ENCODE peak calls at places on chromosome 12, in nine cellular contexts. L is foreskin fibroblast, W is lung, D is endothelial cell of umbilical vein, A is AG04449, C is heart left ventricle, R is fibroblast of pulmonary artery, F is choroid plexus epithelial cell, M is GM12865. V is an unnamed sample.

GRCh38 chr12:104365921-104366410 is 62.4 kb downstream of the EID3 start:
- DNase-seq in L (no peak), W (no peak), D (no peak), A (no peak), C (no peak), R (no peak), F (no peak), M (no peak), V (no peak)

GRCh38 chr12:94725375-94726168 is 75.2 kb upstream of the TMCC3 start:
- DNase-seq in L (peak; percentile 34), W (no peak), D (peak; percentile 71), A (no peak), C (no peak), R (peak; percentile 75), F (peak; percentile 83), M (peak; percentile 56), V (peak; percentile 66)

GRCh38 chr12:34219046-34219770 is 196.9 kb downstream of the ALG10 start:
- DNase-seq in L (no peak), W (no peak), D (no peak), A (no peak), C (no peak), R (no peak), F (no peak), M (peak; percentile 22), V (no peak)

GRCh38 chr12:82109243-82109642 is 248.9 kb downstream of the CCDC59 start:
- DNase-seq in L (no peak), W (no peak), D (no peak), A (no peak), C (no peak), R (no peak), F (no peak), M (no peak), V (no peak)

GRCh38 chr12:7917392-7918267 is 18.4 kb downstream of the SLC2A3 start:
- DNase-seq in L (no peak), W (no peak), D (no peak), A (no peak), C (no peak), R (no peak), F (no peak), M (no peak), V (no peak)

GRCh38 chr12:28343687-28344086 is 153.4 kb downstream of the CCDC91 start:
- DNase-seq in L (no peak), W (no peak), D (no peak), A (no peak), C (no peak), R (no peak), F (no peak), M (no peak), V (no peak)

GRCh38 chr12:6635856-6636521 is at the start of gene LPAR5:
- DNase-seq in L (no peak), W (no peak), D (no peak), A (no peak), C (no peak), R (no peak), F (peak; percentile 44), M (peak; percentile 71), V (peak; percentile 32)

GRCh38 chr12:50960130-50960529 is 7.8 kb downstream of the HIGD1C start:
- DNase-seq in L (no peak), W (no peak), D (no peak), A (no peak), C (no peak), R (peak; percentile 31), F (peak; percentile 64), M (peak; percentile 9), V (peak; percentile 59)

GRCh38 chr12:11815397-11815796 is 165.9 kb downstream of the ETV6 start:
- DNase-seq in L (no peak), W (no peak), D (no peak), A (no peak), C (no peak), R (no peak), F (no peak), M (no peak), V (no peak)

GRCh38 chr12:64794305-64794704 is 30.1 kb upstream of the TBC1D30 start:
- DNase-seq in L (no peak), W (no peak), D (no peak), A (no peak), C (no peak), R (no peak), F (no peak), M (no peak), V (no peak)

GRCh38 chr12:130281157-130281799 is 56.4 kb upstream of the PIWIL1 start:
- DNase-seq in L (no peak), W (no peak), D (no peak), A (no peak), C (no peak), R (no peak), F (no peak), M (peak; percentile 3), V (no peak)

GRCh38 chr12:16062611-16063010 is 151.5 kb downstream of the DERA start:
- DNase-seq in L (no peak), W (no peak), D (no peak), A (no peak), C (no peak), R (peak; percentile 75), F (peak; percentile 61), M (no peak), V (peak; percentile 63)

GRCh38 chr12:1821805-1822204 is 1.4 kb downstream of the LRTM2 start:
- DNase-seq in L (no peak), W (no peak), D (no peak), A (no peak), C (no peak), R (no peak), F (no peak), M (no peak), V (no peak)

GRCh38 chr12:6765048-6765633 is 1.0 kb upstream of the PTMS start:
- DNase-seq in L (no peak), W (no peak), D (peak; percentile 41), A (no peak), C (no peak), R (no peak), F (no peak), M (no peak), V (no peak)

GRCh38 chr12:2035421-2036080 is 17.2 kb upstream of the CACNA1C start:
- DNase-seq in L (no peak), W (no peak), D (no peak), A (no peak), C (no peak), R (no peak), F (no peak), M (no peak), V (no peak)

GRCh38 chr12:109967383-109968031 is 28.7 kb downstream of the GIT2 start:
- DNase-seq in L (no peak), W (no peak), D (no peak), A (no peak), C (no peak), R (no peak), F (peak; percentile 49), M (no peak), V (no peak)
- H3K4me3 ChIP-seq in L (no peak overlapping the region), W (no peak overlapping the region), D (no peak overlapping the region), A (no peak overlapping the region), C (no peak overlapping the region), R (no peak overlapping the region), F (no peak overlapping the region), M (no peak overlapping the region), V (no peak overlapping the region)

GRCh38 chr12:121443193-121443829 is 43.4 kb downstream of the RNF34 start:
- DNase-seq in L (peak; percentile 67), W (peak; percentile 84), D (peak; percentile 65), A (no peak), C (peak; percentile 89), R (peak; percentile 79), F (peak; percentile 82), M (peak; percentile 68), V (peak; percentile 81)

GRCh38 chr12:121439715-121440114 is 39.8 kb downstream of the RNF34 start:
- DNase-seq in L (no peak), W (no peak), D (no peak), A (no peak), C (no peak), R (no peak), F (no peak), M (no peak), V (no peak)

GRCh38 chr12:121440768-121441167 is 40.9 kb downstream of the RNF34 start:
- DNase-seq in L (no peak), W (no peak), D (no peak), A (no peak), C (no peak), R (no peak), F (no peak), M (no peak), V (no peak)

GRCh38 chr12:121442028-121442948 is 42.4 kb downstream of the RNF34 start:
- DNase-seq in L (no peak), W (no peak), D (no peak), A (no peak), C (no peak), R (no peak), F (no peak), M (no peak), V (no peak)

GRCh38 chr12:121441555-121441954 is 41.6 kb downstream of the RNF34 start:
- DNase-seq in L (no peak), W (no peak), D (no peak), A (no peak), C (no peak), R (no peak), F (no peak), M (no peak), V (peak; percentile 18)
- TF ChIP-seq CTCF in L (no peak), W (no peak), D (no peak), A (no peak), C (no peak), R (no peak), F (no peak), M (no peak), V (no peak)

GRCh38 chr12:52193991-52194390 is 2.2 kb upstream of the KRT80 start:
- DNase-seq in L (no peak), W (no peak), D (peak; percentile 70), A (no peak), C (no peak), R (peak; percentile 76), F (peak; percentile 81), M (no peak), V (peak; percentile 48)

GRCh38 chr12:52191841-52192791 is at the start of gene KRT80:
- DNase-seq in L (peak; percentile 98), W (peak; percentile 88), D (peak; percentile 98), A (peak; percentile 98), C (peak; percentile 90), R (peak; percentile 99), F (peak; percentile 99), M (no peak), V (peak; percentile 99)

GRCh38 chr12:52188658-52189057 is 3.2 kb downstream of the KRT80 start:
- DNase-seq in L (no peak), W (no peak), D (no peak), A (no peak), C (no peak), R (no peak), F (no peak), M (no peak), V (no peak)

GRCh38 chr12:52189376-52190174 is 2.2 kb downstream of the KRT80 start:
- DNase-seq in L (no peak), W (no peak), D (no peak), A (no peak), C (no peak), R (peak; percentile 60), F (peak; percentile 56), M (no peak), V (peak; percentile 68)

GRCh38 chr12:52190860-52191729 is 719 bp downstream of the KRT80 start:
- DNase-seq in L (no peak), W (no peak), D (no peak), A (no peak), C (no peak), R (no peak), F (no peak), M (no peak), V (no peak)
- H3K4me3 ChIP-seq in L (no peak overlapping the region), W (no peak overlapping the region), D (no peak overlapping the region), A (no peak overlapping the region), C (no peak overlapping the region), R (no peak overlapping the region), F (no peak overlapping the region), M (no peak overlapping the region), V (no peak overlapping the region)

GRCh38 chr12:21613931-21614330 is 9.3 kb upstream of the GYS2 start:
- DNase-seq in L (no peak), W (no peak), D (no peak), A (no peak), C (no peak), R (peak; percentile 46), F (peak; percentile 25), M (no peak), V (peak; percentile 19)
- TF ChIP-seq CTCF in L (no peak), W (no peak), D (no peak), A (no peak), C (no peak), R (peak; percentile 37), F (peak; percentile 20), M (no peak), V (peak; percentile 12)

V was measured in cardiac fibroblast.